ENCODE peak calls at places on chromosome 17, in five cellular contexts. W, V, F, Q and X are unnamed samples.

GRCh38 chr17:39706921-39707337 is 7.1 kb downstream of the ERBB2 start:
- DNase-seq in F (no peak), Q (no peak), V (no peak), W (no peak), X (no peak)

GRCh38 chr17:18143044-18143936 is 34.7 kb downstream of the MYO15A start:
- DNase-seq in Q (peak; percentile 81), W (no peak), F (no peak), V (peak; percentile 22), X (peak; percentile 90)

GRCh38 chr17:17139972-17140589 is 66.1 kb downstream of the PLD6 start:
- DNase-seq in V (no peak), W (no peak), F (no peak), Q (no peak), X (peak; percentile 84)

GRCh38 chr17:9242497-9242881 is 221.2 kb downstream of the NTN1 start:
- DNase-seq in W (no peak), V (no peak), F (no peak), Q (no peak), X (peak; percentile 77)

GRCh38 chr17:71809537-71809936 is 311.3 kb upstream of the SOX9 start:
- DNase-seq in W (no peak), Q (no peak), V (no peak), F (no peak), X (no peak)

GRCh38 chr17:39450051-39450450 is 1.0 kb downstream of the MED1 start:
- DNase-seq in Q (no peak), V (no peak), W (no peak), F (no peak), X (no peak)

GRCh38 chr17:18326039-18326438 is 10.9 kb downstream of the SMCR8 start:
- DNase-seq in V (no peak), W (no peak), F (no peak), Q (no peak), X (no peak)

GRCh38 chr17:72270530-72270929 is 149.7 kb downstream of the SOX9 start:
- DNase-seq in V (peak; percentile 1), Q (no peak), W (no peak), F (no peak), X (no peak)

GRCh38 chr17:28926366-28926765 is 23.5 kb upstream of the DHRS13 start:
- DNase-seq in Q (no peak), W (no peak), F (no peak), V (no peak), X (no peak)

GRCh38 chr17:64504769-64505319 is 1.2 kb downstream of the DDX5 start:
- DNase-seq in F (no peak), Q (no peak), V (peak; percentile 73), W (no peak), X (no peak)

GRCh38 chr17:63653018-63653417 is 30.8 kb downstream of the MAP3K3 start:
- DNase-seq in W (no peak), V (no peak), Q (no peak), F (no peak), X (no peak)

GRCh38 chr17:40448639-40449261 is 5.5 kb downstream of the IGFBP4 start:
- DNase-seq in Q (no peak), W (no peak), V (no peak), F (no peak), X (no peak)

GRCh38 chr17:38401459-38401858 is 26.8 kb upstream of the ARHGAP23 start:
- DNase-seq in V (no peak), F (no peak), Q (no peak), W (no peak), X (no peak)

GRCh38 chr17:2343421-2343820 is 6.1 kb downstream of the SGSM2 start:
- DNase-seq in W (no peak), V (no peak), F (no peak), Q (no peak), X (no peak)

GRCh38 chr17:80328620-80329380 is 68.1 kb downstream of the RNF213 start:
- DNase-seq in Q (no peak), F (no peak), V (no peak), W (no peak), X (no peak)

GRCh38 chr17:9924735-9925191 is 19.7 kb upstream of the RCVRN start:
- DNase-seq in V (peak; percentile 84), W (peak; percentile 69), Q (peak; percentile 83), F (no peak), X (peak; percentile 80)

GRCh38 chr17:29625037-29625750 is 2.5 kb upstream of the CORO6 start:
- DNase-seq in V (no peak), W (no peak), F (no peak), Q (peak; percentile 39), X (peak; percentile 71)

GRCh38 chr17:82356028-82356427 is 3.0 kb upstream of the TEX19 start:
- DNase-seq in F (no peak), W (no peak), Q (no peak), V (no peak), X (no peak)

GRCh38 chr17:56064506-56064905 is 88.8 kb upstream of the ANKFN1 start:
- DNase-seq in W (peak; percentile 73), Q (peak; percentile 70), V (no peak), F (no peak), X (no peak)

GRCh38 chr17:72184805-72185204 is 64.0 kb downstream of the SOX9 start:
- DNase-seq in W (no peak), V (no peak), Q (no peak), F (no peak), X (no peak)

GRCh38 chr17:62701706-62702085 is 74.2 kb downstream of the MRC2 start:
- DNase-seq in W (no peak), Q (no peak), F (no peak), V (no peak), X (no peak)

GRCh38 chr17:78645421-78646295 is 68.5 kb upstream of the DNAH17 start:
- DNase-seq in W (no peak), F (no peak), Q (no peak), V (peak; percentile 51), X (peak; percentile 71)

GRCh38 chr17:38358586-38359513 is 7.2 kb downstream of the SOCS7 start:
- DNase-seq in Q (no peak), W (peak; percentile 20), F (no peak), V (no peak), X (no peak)

GRCh38 chr17:81684442-81684911 is 666 bp downstream of the HGS start:
- DNase-seq in W (no peak), Q (peak; percentile 41), F (no peak), V (peak; percentile 89), X (peak; percentile 78)

GRCh38 chr17:6780886-6781285 is 4.9 kb downstream of the FBXO39 start:
- DNase-seq in V (no peak), Q (no peak), F (no peak), W (no peak), X (no peak)

GRCh38 chr17:34171245-34171818 is 83.8 kb upstream of the CCL2 start:
- DNase-seq in F (peak; percentile 21), Q (peak; percentile 57), V (peak; percentile 48), W (no peak), X (peak; percentile 48)

GRCh38 chr17:59151591-59151990 is 3.4 kb downstream of the SKA2 start:
- DNase-seq in W (no peak), F (no peak), V (peak; percentile 28), Q (no peak), X (no peak)